ENCODE peak calls at places on chromosomes 2 and 18, in six cellular contexts. V, H, A, U, G and W are unnamed samples.
A peak's percentile ranks its signal among the peaks of the same experiment; 100 is the strongest.

GRCh38 chr2:21024722-21025389 is 19.0 kb downstream of the APOB start:
- DNase-seq in V (no peak), H (no peak), A (no peak), U (no peak), G (no peak), W (no peak)

GRCh38 chr18:31446854-31447253 is 687 bp upstream of the DSG3 start:
- DNase-seq in V (no peak), H (no peak), A (no peak), U (no peak), G (no peak), W (no peak)

GRCh38 chr2:226337941-226338605 is 461.5 kb downstream of the IRS1 start:
- DNase-seq in V (no peak), H (no peak), A (no peak), U (no peak), G (peak; percentile 57), W (no peak)

GRCh38 chr18:70499218-70499691 is 210.4 kb downstream of the SOCS6 start:
- DNase-seq in V (no peak), H (no peak), A (peak; percentile 15), U (no peak), G (no peak), W (no peak)

GRCh38 chr2:128157644-128158043 is 66.6 kb downstream of the UGGT1 start:
- DNase-seq in V (no peak), H (no peak), A (no peak), U (no peak), G (no peak), W (no peak)

GRCh38 chr2:40178971-40179370 is 272.9 kb downstream of the SLC8A1 start:
- DNase-seq in V (no peak), H (no peak), A (no peak), U (no peak), G (peak; percentile 52), W (no peak)

GRCh38 chr2:221999702-222000101 is 299.1 kb downstream of the PAX3 start:
- DNase-seq in V (no peak), H (no peak), A (peak; percentile 46), U (no peak), G (peak; percentile 91), W (peak; percentile 18)

GRCh38 chr2:217928324-217929293 is 74.2 kb downstream of the TNS1 start:
- DNase-seq in V (peak; percentile 44), H (no peak), A (no peak), U (no peak), G (no peak), W (no peak)

GRCh38 chr2:109246616-109247015 is 117.6 kb downstream of the SH3RF3 start:
- DNase-seq in V (no peak), H (no peak), A (no peak), U (no peak), G (no peak), W (no peak)

GRCh38 chr2:101861382-101861781 is 130.4 kb upstream of the IL1R2 start:
- DNase-seq in V (no peak), H (no peak), A (no peak), U (no peak), G (no peak), W (no peak)

GRCh38 chr2:188328419-188328818 is 36.7 kb downstream of the GULP1 start:
- DNase-seq in V (no peak), H (no peak), A (no peak), U (no peak), G (no peak), W (no peak)

GRCh38 chr18:30358545-30358944 is 684.0 kb downstream of the DSC3 start:
- DNase-seq in V (no peak), H (no peak), A (no peak), U (no peak), G (no peak), W (no peak)

GRCh38 chr2:100606740-100607343 is 44.0 kb downstream of the PDCL3 start:
- DNase-seq in V (no peak), H (peak; percentile 40), A (peak; percentile 5), U (peak; percentile 36), G (peak; percentile 46), W (no peak)

GRCh38 chr2:31969178-31969577 is 41.6 kb downstream of the MEMO1 start:
- DNase-seq in V (no peak), H (no peak), A (no peak), U (no peak), G (no peak), W (no peak)

GRCh38 chr18:1014496-1014895 is 109.8 kb downstream of the ADCYAP1 start:
- DNase-seq in V (no peak), H (no peak), A (no peak), U (no peak), G (no peak), W (no peak)

GRCh38 chr2:222861411-222862067 is 703 bp downstream of the ACSL3 start:
- DNase-seq in V (peak; percentile 51), H (no peak), A (peak; percentile 22), U (no peak), G (no peak), W (no peak)

GRCh38 chr18:62776066-62776570 is 60.8 kb downstream of the PHLPP1 start:
- DNase-seq in V (no peak), H (no peak), A (no peak), U (no peak), G (no peak), W (no peak)

GRCh38 chr2:20126040-20126439 is 74.6 kb upstream of the LAPTM4A start:
- DNase-seq in V (no peak), H (no peak), A (no peak), U (no peak), G (no peak), W (no peak)

GRCh38 chr2:190088917-190089316 is 26.4 kb upstream of the MSTN start:
- DNase-seq in V (no peak), H (peak; percentile 68), A (no peak), U (peak; percentile 81), G (peak; percentile 71), W (peak; percentile 9)

GRCh38 chr2:154455871-154456270 is 242.6 kb upstream of the KCNJ3 start:
- DNase-seq in V (no peak), H (no peak), A (no peak), U (no peak), G (no peak), W (no peak)

GRCh38 chr2:113894156-113894743 is 4.4 kb downstream of the ACTR3 start:
- DNase-seq in V (no peak), H (no peak), A (peak; percentile 14), U (no peak), G (peak; percentile 93), W (peak; percentile 74)

GRCh38 chr2:231680992-231681852 is 27.1 kb upstream of the PTMA start:
- DNase-seq in V (peak; percentile 92), H (peak; percentile 87), A (peak; percentile 96), U (peak; percentile 94), G (peak; percentile 82), W (no peak)

GRCh38 chr2:75292826-75293225 is 93.5 kb upstream of the TACR1 start:
- DNase-seq in V (no peak), H (no peak), A (no peak), U (no peak), G (peak; percentile 83), W (no peak)

GRCh38 chr2:112150447-112150846 is 12.3 kb downstream of the FBLN7 start:
- DNase-seq in V (no peak), H (no peak), A (peak; percentile 71), U (no peak), G (peak; percentile 95), W (peak; percentile 94)

GRCh38 chr2:70977605-70978205 is 725 bp upstream of the ANKRD53 start:
- DNase-seq in V (no peak), H (no peak), A (peak; percentile 31), U (no peak), G (peak; percentile 93), W (peak; percentile 24)

GRCh38 chr2:164371916-164372315 is 249.4 kb downstream of the GRB14 start:
- DNase-seq in V (no peak), H (no peak), A (no peak), U (no peak), G (no peak), W (no peak)

GRCh38 chr2:127572841-127573240 is 37.4 kb downstream of the MYO7B start:
- DNase-seq in V (no peak), H (no peak), A (no peak), U (no peak), G (no peak), W (no peak)

GRCh38 chr2:186518945-186519344 is 32.9 kb downstream of the ZC3H15 start:
- DNase-seq in V (no peak), H (no peak), A (no peak), U (no peak), G (peak; percentile 67), W (no peak)

GRCh38 chr2:186518291-186518690 is 32.2 kb downstream of the ZC3H15 start:
- DNase-seq in V (no peak), H (no peak), A (no peak), U (no peak), G (no peak), W (no peak)

GRCh38 chr2:186517090-186517489 is 31.0 kb downstream of the ZC3H15 start:
- DNase-seq in V (no peak), H (no peak), A (no peak), U (no peak), G (no peak), W (no peak)

GRCh38 chr2:186515376-186515775 is 29.3 kb downstream of the ZC3H15 start:
- DNase-seq in V (no peak), H (no peak), A (no peak), U (no peak), G (no peak), W (no peak)

GRCh38 chr2:186516396-186516795 is 30.3 kb downstream of the ZC3H15 start:
- DNase-seq in V (no peak), H (no peak), A (no peak), U (no peak), G (no peak), W (no peak)
- H3K36me3 ChIP-seq in V (peaks cover 49% of the 10 kb centered on the region), H (peaks cover 88% of the 10 kb centered on the region), A (peaks cover 50% of the 10 kb centered on the region), U (peaks cover 13% of the 10 kb centered on the region), G (peaks cover 11% of the 10 kb centered on the region), W (peaks cover 2% of the 10 kb centered on the region)

GRCh38 chr2:155714983-155715382 is 617.5 kb downstream of the NR4A2 start:
- DNase-seq in V (no peak), H (no peak), A (no peak), U (no peak), G (no peak), W (no peak)
- H3K36me3 ChIP-seq in V (no peaks in the 10 kb centered on the region), H (no peaks in the 10 kb centered on the region), A (no peaks in the 10 kb centered on the region), U (no peaks in the 10 kb centered on the region), G (no peaks in the 10 kb centered on the region), W (no peaks in the 10 kb centered on the region)

GRCh38 chr2:11901351-11902069 is 155.1 kb downstream of the LPIN1 start:
- DNase-seq in V (no peak), H (no peak), A (no peak), U (no peak), G (no peak), W (no peak)

GRCh38 chr2:11899896-11900295 is 153.5 kb downstream of the LPIN1 start:
- DNase-seq in V (no peak), H (no peak), A (no peak), U (no peak), G (no peak), W (no peak)

GRCh38 chr2:11907178-11907577 is 160.7 kb downstream of the LPIN1 start:
- DNase-seq in V (no peak), H (no peak), A (no peak), U (no peak), G (no peak), W (no peak)

GRCh38 chr2:11903085-11903484 is 156.7 kb downstream of the LPIN1 start:
- DNase-seq in V (no peak), H (no peak), A (no peak), U (no peak), G (no peak), W (no peak)

GRCh38 chr2:11904029-11904428 is 157.6 kb downstream of the LPIN1 start:
- DNase-seq in V (no peak), H (no peak), A (no peak), U (no peak), G (no peak), W (no peak)
- H3K36me3 ChIP-seq in V (no peaks in the 10 kb centered on the region), H (no peaks in the 10 kb centered on the region), A (no peaks in the 10 kb centered on the region), U (no peaks in the 10 kb centered on the region), G (no peaks in the 10 kb centered on the region), W (no peaks in the 10 kb centered on the region)

GRCh38 chr18:57447154-57447621 is 12.0 kb downstream of the ONECUT2 start:
- DNase-seq in V (no peak), H (peak; percentile 85), A (no peak), U (peak; percentile 89), G (peak; percentile 18), W (no peak)
- H3K36me3 ChIP-seq in V (no peaks in the 10 kb centered on the region), H (no peaks in the 10 kb centered on the region), A (no peaks in the 10 kb centered on the region), U (no peaks in the 10 kb centered on the region), G (no peaks in the 10 kb centered on the region), W (no peaks in the 10 kb centered on the region)